ENCODE peak calls at places on chromosomes 11 and 22, in four cellular contexts. T, N, F and U are unnamed samples.

GRCh38 chr11:102216433-102217163 is 100.7 kb upstream of the BIRC3 start:
- DNase-seq in F (no peak), N (no peak), T (no peak), U (no peak)

GRCh38 chr22:17820879-17821439 is 46.7 kb upstream of the BID start:
- DNase-seq in N (no peak), T (no peak), F (no peak), U (no peak)

GRCh38 chr11:95544095-95544795 is 245.3 kb downstream of the FAM76B start:
- DNase-seq in T (no peak), F (no peak), N (no peak), U (peak; percentile 17)

GRCh38 chr22:42208362-42208761 is 62.1 kb downstream of the TCF20 start:
- DNase-seq in T (no peak), N (no peak), F (no peak), U (no peak)

GRCh38 chr11:15720460-15720859 is 605.7 kb downstream of the INSC start:
- DNase-seq in T (no peak), F (peak; percentile 3), N (no peak), U (no peak)

GRCh38 chr11:118921121-118921928 is 4.4 kb downstream of the BCL9L start:
- DNase-seq in T (peak; percentile 81), N (peak; percentile 54), F (peak; percentile 84), U (no peak)

GRCh38 chr11:120220747-120221037 is 9.9 kb downstream of the OAF start:
- DNase-seq in N (no peak), T (no peak), F (no peak), U (no peak)

GRCh38 chr11:5476184-5476819 is 12.2 kb upstream of the OR52D1 start:
- DNase-seq in T (no peak), N (peak; percentile 38), F (peak; percentile 52), U (peak; percentile 10)

GRCh38 chr11:60482361-60482760 is 10.2 kb upstream of the MS4A12 start:
- DNase-seq in F (no peak), T (peak; percentile 31), N (no peak), U (no peak)
- H3K4me3 ChIP-seq in F (no peak overlapping the region), T (no peak overlapping the region), N (no peak overlapping the region), U (no peak overlapping the region)

GRCh38 chr11:133576351-133576750 is 44.0 kb upstream of the OPCML start:
- DNase-seq in F (no peak), T (no peak), N (no peak), U (no peak)
- TF ChIP-seq CTCF in F (peak; percentile 37), T (no peak), N (no peak), U (no peak)

GRCh38 chr22:49963647-49964026 is 3.1 kb downstream of the PIM3 start:
- DNase-seq in T (peak; percentile 34), F (no peak), N (no peak), U (no peak)
- H3K4me3 ChIP-seq in T (peak overlapping the region; percentile 100), F (peak overlapping the region; percentile 93), N (peak overlapping the region; percentile 97), U (no peak overlapping the region)

GRCh38 chr11:124863137-124863825 is 2.0 kb upstream of the ROBO3 start:
- DNase-seq in F (no peak), N (peak; percentile 35), T (peak; percentile 60), U (no peak)
- TF ChIP-seq CTCF in F (no peak), N (no peak), T (no peak), U (no peak)

GRCh38 chr11:111736191-111736590 is 30.0 kb downstream of the PPP2R1B start:
- DNase-seq in T (no peak), F (no peak), N (no peak), U (no peak)

GRCh38 chr11:111735262-111736116 is 30.7 kb downstream of the PPP2R1B start:
- DNase-seq in N (peak; percentile 88), T (peak; percentile 71), F (peak; percentile 74), U (peak; percentile 93)

GRCh38 chr11:111737877-111738205 is 28.3 kb downstream of the PPP2R1B start:
- DNase-seq in N (peak; percentile 70), F (no peak), T (no peak), U (no peak)

GRCh38 chr11:111737180-111737876 is 28.9 kb downstream of the PPP2R1B start:
- DNase-seq in F (no peak), T (no peak), N (no peak), U (no peak)

DNA sequence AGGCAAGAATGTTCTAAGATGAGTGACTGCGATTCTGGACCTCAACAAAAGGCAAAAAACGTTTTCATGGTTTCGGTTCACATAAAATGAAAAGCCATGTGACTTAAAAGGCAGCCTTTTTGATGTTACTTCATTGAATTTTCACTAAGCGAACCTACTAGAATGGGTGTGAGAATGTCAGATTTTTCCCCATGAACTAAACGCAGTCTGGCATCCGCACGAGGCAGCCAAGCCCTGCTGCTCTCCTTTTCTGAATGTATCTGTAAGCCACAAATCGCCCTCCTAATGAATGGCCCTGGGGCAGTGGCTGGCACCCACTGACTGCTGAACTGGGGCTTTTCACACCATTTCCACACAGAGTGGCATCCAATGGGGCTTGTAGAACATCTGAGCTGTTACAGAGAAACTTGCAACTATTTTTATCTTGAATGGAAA is 29.6 kb downstream of the PPP2R1B start:
- DNase-seq in F (no peak), N (no peak), T (no peak), U (no peak)
- H3K4me3 ChIP-seq in F (no peak overlapping the region), N (no peak overlapping the region), T (no peak overlapping the region), U (no peak overlapping the region)

DNA sequence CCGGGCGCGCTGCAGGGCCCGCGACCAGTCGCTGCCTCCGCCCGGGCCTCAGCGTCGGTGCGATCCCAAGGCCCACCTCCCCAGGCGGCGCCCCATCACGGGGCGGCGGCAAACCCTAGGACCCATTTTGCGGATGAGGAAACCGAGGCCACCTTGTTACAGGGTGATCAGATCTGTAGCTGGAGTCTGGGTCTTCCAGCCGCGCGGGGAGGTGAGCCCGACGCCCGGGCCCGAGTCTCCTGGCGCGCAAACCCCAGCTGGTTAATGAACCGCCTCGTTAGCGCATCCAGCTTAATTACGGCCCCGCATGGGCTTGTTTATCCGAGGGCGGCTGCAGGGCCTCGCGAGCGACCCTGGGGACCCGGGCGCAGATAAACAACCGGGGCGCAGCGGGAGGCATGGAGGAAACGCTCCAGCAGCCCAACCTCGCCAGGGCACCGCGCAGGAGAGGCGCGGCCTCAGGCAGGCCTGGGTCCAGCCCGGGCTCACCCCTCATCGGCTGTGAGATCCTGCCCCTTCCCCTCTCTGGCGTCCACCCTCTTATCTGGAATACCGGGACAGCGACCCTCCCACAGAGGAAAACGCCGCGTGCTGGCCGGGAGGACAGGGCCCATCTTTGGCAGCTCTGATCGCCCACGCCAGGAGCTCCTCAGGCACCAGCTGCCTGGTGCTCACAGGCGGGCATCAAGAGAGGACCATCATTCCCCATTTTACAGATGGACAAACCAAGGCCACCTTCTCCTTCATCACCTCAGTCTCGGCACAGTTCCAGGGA is 14.7 kb downstream of the OTUB1 start:
- DNase-seq in T (no peak), F (no peak), N (no peak), U (no peak)
- TF ChIP-seq CTCF in T (no peak), F (no peak), N (no peak), U (no peak)

GRCh38 chr22:24400726-24401596 is 26.4 kb upstream of the ADORA2A start:
- DNase-seq in N (no peak), T (no peak), F (no peak), U (no peak)
- H3K4me3 ChIP-seq in N (peak overlapping the region; percentile 2), T (peak overlapping the region; percentile 6), F (no peak overlapping the region), U (no peak overlapping the region)

GRCh38 chr11:28400236-28401100 is 292.3 kb downstream of the METTL15 start:
- DNase-seq in N (no peak), F (no peak), T (no peak), U (no peak)
- TF ChIP-seq CTCF in N (no peak), F (no peak), T (no peak), U (no peak)

GRCh38 chr11:6746086-6746618 is 25.6 kb downstream of the OR2AG2 start:
- DNase-seq in T (no peak), N (no peak), F (no peak), U (no peak)

GRCh38 chr11:6745465-6746015 is 26.2 kb downstream of the OR2AG2 start:
- DNase-seq in N (no peak), F (no peak), T (no peak), U (no peak)

GRCh38 chr11:6746626-6747025 is 25.1 kb downstream of the OR2AG2 start:
- DNase-seq in F (no peak), N (no peak), T (no peak), U (no peak)

GRCh38 chr11:6745018-6745417 is 26.8 kb downstream of the OR2AG2 start:
- DNase-seq in N (no peak), T (no peak), F (no peak), U (no peak)

GRCh38 chr11:6747097-6747662 is 24.6 kb downstream of the OR2AG2 start:
- DNase-seq in F (no peak), T (no peak), N (no peak), U (no peak)
- H3K4me3 ChIP-seq in F (no peak overlapping the region), T (no peak overlapping the region), N (peak overlapping the region; percentile 56), U (no peak overlapping the region)

GRCh38 chr11:30131535-30131934 is 99.3 kb upstream of the FSHB start:
- DNase-seq in T (no peak), N (no peak), F (no peak), U (no peak)
- TF ChIP-seq CTCF in T (no peak), N (no peak), F (no peak), U (no peak)